ENCODE peak calls at places on chromosome 13, in eight cellular contexts. One of them, this sample, is unnamed.

GRCh38 chr13:113836917-113837553 is 26.8 kb downstream of the GAS6 start:
- DNase-seq in GM19239: no peak
- DNase-seq in activated naive CD8-positive, alpha-beta T cell treated with anti-CD3 and anti-CD28 coated beads, Interleukin-2, amount 50 U/mL, for 24 hours: no peak
- DNase-seq in tibial nerve: peak; percentile 75
- DNase-seq in D341Med: no peak
- DNase-seq in NCI-H1105: peak; percentile 79
- DNase-seq in NCI-H226: peak; percentile 86
- DNase-seq in AG09309: peak; percentile 80
- DNase-seq in this sample: no peak

GRCh38 chr13:39370554-39370953 is 232.4 kb downstream of the LHFPL6 start:
- DNase-seq in GM19239: no peak
- DNase-seq in activated naive CD8-positive, alpha-beta T cell treated with anti-CD3 and anti-CD28 coated beads, Interleukin-2, amount 50 U/mL, for 24 hours: no peak
- DNase-seq in tibial nerve: no peak
- DNase-seq in D341Med: no peak
- DNase-seq in NCI-H1105: no peak
- DNase-seq in NCI-H226: no peak
- DNase-seq in AG09309: peak; percentile 56
- DNase-seq in this sample: no peak

GRCh38 chr13:43475135-43475534 is 311.6 kb downstream of the ENOX1 start:
- DNase-seq in GM19239: no peak
- DNase-seq in activated naive CD8-positive, alpha-beta T cell treated with anti-CD3 and anti-CD28 coated beads, Interleukin-2, amount 50 U/mL, for 24 hours: no peak
- DNase-seq in tibial nerve: no peak
- DNase-seq in D341Med: no peak
- DNase-seq in NCI-H1105: no peak
- DNase-seq in NCI-H226: no peak
- DNase-seq in AG09309: no peak
- DNase-seq in this sample: no peak

GRCh38 chr13:72495681-72496080 is 231.7 kb downstream of the MZT1 start:
- DNase-seq in GM19239: no peak
- DNase-seq in activated naive CD8-positive, alpha-beta T cell treated with anti-CD3 and anti-CD28 coated beads, Interleukin-2, amount 50 U/mL, for 24 hours: no peak
- DNase-seq in tibial nerve: no peak
- DNase-seq in D341Med: peak; percentile 78
- DNase-seq in NCI-H1105: no peak
- DNase-seq in NCI-H226: no peak
- DNase-seq in AG09309: no peak
- DNase-seq in this sample: no peak

GRCh38 chr13:59269476-59269875 is 894.3 kb downstream of the DIAPH3 start:
- DNase-seq in GM19239: no peak
- DNase-seq in activated naive CD8-positive, alpha-beta T cell treated with anti-CD3 and anti-CD28 coated beads, Interleukin-2, amount 50 U/mL, for 24 hours: no peak
- DNase-seq in tibial nerve: no peak
- DNase-seq in D341Med: no peak
- DNase-seq in NCI-H1105: no peak
- DNase-seq in NCI-H226: peak; percentile 90
- DNase-seq in AG09309: no peak
- DNase-seq in this sample: no peak

GRCh38 chr13:80408270-80408669 is 67.3 kb upstream of the SPRY2 start:
- DNase-seq in GM19239: no peak
- DNase-seq in activated naive CD8-positive, alpha-beta T cell treated with anti-CD3 and anti-CD28 coated beads, Interleukin-2, amount 50 U/mL, for 24 hours: no peak
- DNase-seq in tibial nerve: no peak
- DNase-seq in D341Med: no peak
- DNase-seq in NCI-H1105: no peak
- DNase-seq in NCI-H226: no peak
- DNase-seq in AG09309: no peak
- DNase-seq in this sample: no peak

GRCh38 chr13:30323524-30323923 is 16.2 kb upstream of the KATNAL1 start:
- DNase-seq in GM19239: no peak
- DNase-seq in activated naive CD8-positive, alpha-beta T cell treated with anti-CD3 and anti-CD28 coated beads, Interleukin-2, amount 50 U/mL, for 24 hours: no peak
- DNase-seq in tibial nerve: no peak
- DNase-seq in D341Med: no peak
- DNase-seq in NCI-H1105: no peak
- DNase-seq in NCI-H226: no peak
- DNase-seq in AG09309: no peak
- DNase-seq in this sample: no peak

GRCh38 chr13:47159853-47160550 is 263.1 kb upstream of the HTR2A start:
- DNase-seq in GM19239: no peak
- DNase-seq in activated naive CD8-positive, alpha-beta T cell treated with anti-CD3 and anti-CD28 coated beads, Interleukin-2, amount 50 U/mL, for 24 hours: no peak
- DNase-seq in tibial nerve: no peak
- DNase-seq in D341Med: no peak
- DNase-seq in NCI-H1105: no peak
- DNase-seq in NCI-H226: no peak
- DNase-seq in AG09309: no peak
- DNase-seq in this sample: no peak

GRCh38 chr13:79246575-79246949 is 159.5 kb downstream of the RBM26 start:
- DNase-seq in GM19239: no peak
- DNase-seq in activated naive CD8-positive, alpha-beta T cell treated with anti-CD3 and anti-CD28 coated beads, Interleukin-2, amount 50 U/mL, for 24 hours: no peak
- DNase-seq in tibial nerve: no peak
- DNase-seq in D341Med: no peak
- DNase-seq in NCI-H1105: no peak
- DNase-seq in NCI-H226: no peak
- DNase-seq in AG09309: no peak
- DNase-seq in this sample: no peak